ENCODE peak calls at places on chromosomes 5 and 9, in nine cellular contexts. W is HFF-Myc; J is psoas muscle; H is cardiac fibroblast; B is ovary; L is fibroblast of mammary gland; T is tibial nerve; Y is cardiac muscle cell; S is CD8-positive, alpha-beta T cell. V is an unnamed sample.

GRCh38 chr5:66209794-66210193 is 65.7 kb downstream of the SREK1 start:
- DNase-seq in W (no peak), J (no peak), H (no peak), B (no peak), L (no peak), T (no peak), Y (no peak), S (no peak), V (no peak)

GRCh38 chr5:53558966-53559365 is 1.5 kb upstream of the NDUFS4 start:
- DNase-seq in W (no peak), J (no peak), H (no peak), B (no peak), L (no peak), T (no peak), Y (no peak), S (no peak), V (no peak)

GRCh38 chr9:105296889-105297288 is 52.4 kb downstream of the SLC44A1 start:
- DNase-seq in W (no peak), J (no peak), H (peak), B (no peak), L (peak), T (no peak), Y (peak), S (no peak), V (peak)

GRCh38 chr5:142977363-142978051 is 207.3 kb downstream of the ARHGAP26 start:
- DNase-seq in W (peak), J (no peak), H (peak), B (no peak), L (peak), T (no peak), Y (no peak), S (peak), V (peak)

GRCh38 chr9:110078626-110079025 is 129.3 kb downstream of the C9orf152 start:
- DNase-seq in W (no peak), J (no peak), H (no peak), B (no peak), L (no peak), T (no peak), Y (no peak), S (no peak), V (no peak)

GRCh38 chr5:122751293-122751753 is 23.6 kb upstream of the SNX2 start:
- DNase-seq in W (no peak), J (no peak), H (peak), B (no peak), L (no peak), T (no peak), Y (peak), S (no peak), V (peak)

GRCh38 chr5:171617268-171617667 is 168.3 kb upstream of the SMIM23 start:
- DNase-seq in W (no peak), J (no peak), H (no peak), B (no peak), L (no peak), T (no peak), Y (no peak), S (no peak), V (no peak)

GRCh38 chr5:44332360-44332971 is 56.8 kb downstream of the FGF10 start:
- DNase-seq in W (no peak), J (no peak), H (peak), B (no peak), L (peak), T (no peak), Y (peak), S (no peak), V (peak)

GRCh38 chr9:108535526-108535925 is 320.3 kb downstream of the ACTL7B start:
- DNase-seq in W (no peak), J (no peak), H (no peak), B (no peak), L (peak), T (no peak), Y (no peak), S (no peak), V (peak)

GRCh38 chr5:134541736-134542376 is 16.4 kb downstream of the JADE2 start:
- DNase-seq in W (no peak), J (no peak), H (peak), B (peak), L (peak), T (no peak), Y (peak), S (no peak), V (peak)

GRCh38 chr9:101524371-101524770 is 9.3 kb upstream of the RNF20 start:
- DNase-seq in W (no peak), J (no peak), H (no peak), B (no peak), L (no peak), T (no peak), Y (no peak), S (no peak), V (no peak)

GRCh38 chr5:30781642-30782041 is 411.8 kb upstream of the CDH6 start:
- DNase-seq in W (no peak), J (no peak), H (no peak), B (no peak), L (no peak), T (no peak), Y (no peak), S (no peak), V (no peak)

GRCh38 chr9:135490980-135491444 is 9.5 kb upstream of the MRPS2 start:
- DNase-seq in W (no peak), J (no peak), H (no peak), B (no peak), L (no peak), T (no peak), Y (no peak), S (no peak), V (no peak)

GRCh38 chr9:109781541-109782197 is 1.7 kb downstream of the PALM2AKAP2 start:
- DNase-seq in W (no peak), J (no peak), H (peak), B (no peak), L (peak), T (no peak), Y (peak), S (no peak), V (peak)

GRCh38 chr9:136179761-136180160 is 25.2 kb downstream of the LHX3 start:
- DNase-seq in W (no peak), J (no peak), H (no peak), B (no peak), L (no peak), T (no peak), Y (no peak), S (no peak), V (no peak)

GRCh38 chr9:114229236-114229635 is 73.9 kb downstream of the COL27A1 start:
- DNase-seq in W (no peak), J (no peak), H (no peak), B (no peak), L (no peak), T (no peak), Y (no peak), S (no peak), V (no peak)

GRCh38 chr5:150789431-150789830 is 10.9 kb downstream of the SMIM3 start:
- DNase-seq in W (no peak), J (no peak), H (no peak), B (no peak), L (no peak), T (no peak), Y (no peak), S (no peak), V (no peak)

GRCh38 chr5:150791536-150791935 is 13.0 kb downstream of the SMIM3 start:
- DNase-seq in W (no peak), J (no peak), H (no peak), B (no peak), L (no peak), T (no peak), Y (no peak), S (no peak), V (no peak)

GRCh38 chr5:150787659-150788058 is 9.1 kb downstream of the SMIM3 start:
- DNase-seq in W (no peak), J (no peak), H (no peak), B (no peak), L (no peak), T (no peak), Y (no peak), S (no peak), V (no peak)

GRCh38 chr5:150788974-150789373 is 10.4 kb downstream of the SMIM3 start:
- DNase-seq in W (no peak), J (no peak), H (no peak), B (no peak), L (no peak), T (no peak), Y (no peak), S (no peak), V (no peak)

GRCh38 chr5:150789943-150790611 is 11.5 kb downstream of the SMIM3 start:
- DNase-seq in W (peak), J (peak), H (peak), B (peak), L (peak), T (no peak), Y (no peak), S (peak), V (peak)
- H3K4me3 ChIP-seq in W (peak), J (no peak), H (peak), B (no peak), L (peak), T (no peak), Y (no peak), S (peak), V (peak)

GRCh38 chr9:124012368-124013262 is 1.0 kb downstream of the LHX2 start:
- DNase-seq in W (no peak), J (no peak), H (no peak), B (no peak), L (no peak), T (no peak), Y (no peak), S (no peak), V (no peak)
- H3K4me3 ChIP-seq in W (no peak), J (peak), H (no peak), B (no peak), L (no peak), T (no peak), Y (peak), S (no peak), V (no peak)

DNA sequence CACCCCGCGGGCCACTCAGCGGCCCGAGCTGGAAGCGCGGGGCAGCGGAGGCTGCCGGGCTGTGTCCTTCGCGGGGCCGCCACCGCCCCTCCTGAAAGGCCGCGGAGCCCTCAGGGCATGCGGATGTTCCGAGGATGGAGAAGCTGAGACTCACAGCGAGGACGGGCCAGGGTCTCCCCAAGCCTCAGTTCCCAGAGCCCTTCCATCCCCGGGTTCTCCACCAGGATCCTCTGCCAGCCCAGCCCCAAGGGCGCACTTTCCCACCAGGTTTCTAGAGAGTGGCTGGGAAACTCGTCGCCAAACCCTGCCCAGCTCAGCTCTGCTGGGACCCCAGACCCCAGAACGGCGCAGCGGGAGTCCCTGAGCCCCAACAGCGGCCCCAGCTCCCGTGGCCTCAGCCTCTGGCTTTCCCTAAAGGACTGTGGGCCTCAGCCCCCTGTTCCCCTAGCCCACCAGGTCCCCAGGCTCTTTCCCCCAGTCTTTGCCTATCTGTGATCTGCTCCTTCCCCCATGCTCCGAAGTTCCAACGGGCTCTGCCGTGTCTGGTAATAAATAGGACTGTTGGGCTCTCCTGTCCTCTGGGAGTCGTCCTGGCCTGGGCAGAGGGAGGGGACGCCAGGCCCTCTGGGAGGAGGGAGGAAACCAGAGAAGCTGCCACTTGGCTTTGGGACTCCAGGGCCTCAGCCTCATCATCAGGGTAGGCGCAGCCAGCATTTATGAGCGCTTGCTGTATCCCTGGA is 27.9 kb downstream of the ADGRD2 start:
- DNase-seq in W (no peak), J (peak), H (no peak), B (no peak), L (no peak), T (no peak), Y (peak), S (no peak), V (no peak)
- H3K4me3 ChIP-seq in W (no peak), J (peak), H (no peak), B (no peak), L (no peak), T (no peak), Y (peak), S (no peak), V (no peak)

GRCh38 chr5:132102944-132103343 is 29.4 kb downstream of the CSF2 start:
- DNase-seq in W (no peak), J (no peak), H (no peak), B (no peak), L (no peak), T (no peak), Y (no peak), S (no peak), V (no peak)
- H3K4me3 ChIP-seq in W (no peak), J (no peak), H (no peak), B (no peak), L (no peak), T (no peak), Y (no peak), S (no peak), V (no peak)

GRCh38 chr5:69416180-69416579 is 1.3 kb downstream of the MARVELD2 start:
- DNase-seq in W (no peak), J (no peak), H (no peak), B (no peak), L (no peak), T (no peak), Y (no peak), S (no peak), V (no peak)
- H3K4me3 ChIP-seq in W (no peak), J (no peak), H (no peak), B (no peak), L (no peak), T (no peak), Y (peak), S (no peak), V (no peak)